ENCODE peak calls at places on chromosome 10, in five cellular contexts. N is body of pancreas, T is tibial artery, V is gastrocnemius medialis, F is stomach. Y is an unnamed sample.

GRCh38 chr10:1253476-1254353 is 197.5 kb downstream of the WDR37 start:
- DNase-seq in V (no peak), F (no peak), T (no peak), N (no peak), Y (no peak)

GRCh38 chr10:24858244-24858907 is 94.0 kb downstream of the PRTFDC1 start:
- DNase-seq in F (no peak), V (no peak), N (no peak), T (no peak), Y (no peak)

GRCh38 chr10:29980084-29980483 is 79.3 kb downstream of the JCAD start:
- DNase-seq in T (no peak), F (peak), N (peak), V (no peak), Y (peak)

GRCh38 chr10:90966146-90966545 is 45.3 kb upstream of the ANKRD1 start:
- DNase-seq in F (no peak), N (no peak), T (no peak), V (no peak), Y (no peak)

GRCh38 chr10:130341325-130341724 is 205.1 kb downstream of the GLRX3 start:
- DNase-seq in N (peak), F (no peak), V (no peak), T (no peak), Y (no peak)

GRCh38 chr10:114743552-114744231 is 77.9 kb upstream of the FHIP2A start:
- DNase-seq in V (no peak), T (no peak), N (no peak), F (no peak), Y (no peak)

GRCh38 chr10:3622427-3622826 is 162.6 kb downstream of the KLF6 start:
- DNase-seq in V (no peak), T (no peak), F (no peak), N (no peak), Y (no peak)

GRCh38 chr10:80152820-80153219 is 20.3 kb downstream of the PLAC9 start:
- DNase-seq in T (no peak), V (no peak), F (no peak), N (no peak), Y (no peak)

GRCh38 chr10:7984896-7985295 is 69.6 kb upstream of the GATA3 start:
- DNase-seq in N (no peak), F (no peak), V (no peak), T (no peak), Y (no peak)

GRCh38 chr10:99433378-99434020 is 3.1 kb upstream of the GOT1 start:
- DNase-seq in N (no peak), T (no peak), F (no peak), V (no peak), Y (no peak)

GRCh38 chr10:64430690-64431323 is 909.6 kb downstream of the REEP3 start:
- DNase-seq in N (no peak), V (no peak), F (no peak), T (no peak), Y (no peak)

GRCh38 chr10:74589226-74589673 is 237.2 kb upstream of the KAT6B start:
- DNase-seq in V (peak), F (peak), N (peak), T (peak), Y (peak)

GRCh38 chr10:11679946-11680345 is 62.2 kb upstream of the ECHDC3 start:
- DNase-seq in V (no peak), N (no peak), T (no peak), F (no peak), Y (no peak)

GRCh38 chr10:17066801-17067200 is 62.8 kb downstream of the CUBN start:
- DNase-seq in T (no peak), F (no peak), N (no peak), V (no peak), Y (no peak)

GRCh38 chr10:122265896-122266295 is 5.2 kb upstream of the BTBD16 start:
- DNase-seq in N (no peak), V (peak), T (no peak), F (no peak), Y (no peak)

GRCh38 chr10:46171661-46172060 is 115.1 kb upstream of the ANTXRL start:
- DNase-seq in T (no peak), V (no peak), N (no peak), F (no peak), Y (no peak)

GRCh38 chr10:78931333-78932083 is 137.3 kb upstream of the ZMIZ1 start:
- DNase-seq in V (peak), T (peak), F (peak), N (no peak), Y (peak)

GRCh38 chr10:17217661-17218306 is 10.3 kb upstream of the VIM start:
- DNase-seq in V (no peak), N (no peak), F (no peak), T (no peak), Y (no peak)

GRCh38 chr10:78953124-78954008 is 115.4 kb upstream of the ZMIZ1 start:
- DNase-seq in V (no peak), F (no peak), N (no peak), T (no peak), Y (no peak)

DNA sequence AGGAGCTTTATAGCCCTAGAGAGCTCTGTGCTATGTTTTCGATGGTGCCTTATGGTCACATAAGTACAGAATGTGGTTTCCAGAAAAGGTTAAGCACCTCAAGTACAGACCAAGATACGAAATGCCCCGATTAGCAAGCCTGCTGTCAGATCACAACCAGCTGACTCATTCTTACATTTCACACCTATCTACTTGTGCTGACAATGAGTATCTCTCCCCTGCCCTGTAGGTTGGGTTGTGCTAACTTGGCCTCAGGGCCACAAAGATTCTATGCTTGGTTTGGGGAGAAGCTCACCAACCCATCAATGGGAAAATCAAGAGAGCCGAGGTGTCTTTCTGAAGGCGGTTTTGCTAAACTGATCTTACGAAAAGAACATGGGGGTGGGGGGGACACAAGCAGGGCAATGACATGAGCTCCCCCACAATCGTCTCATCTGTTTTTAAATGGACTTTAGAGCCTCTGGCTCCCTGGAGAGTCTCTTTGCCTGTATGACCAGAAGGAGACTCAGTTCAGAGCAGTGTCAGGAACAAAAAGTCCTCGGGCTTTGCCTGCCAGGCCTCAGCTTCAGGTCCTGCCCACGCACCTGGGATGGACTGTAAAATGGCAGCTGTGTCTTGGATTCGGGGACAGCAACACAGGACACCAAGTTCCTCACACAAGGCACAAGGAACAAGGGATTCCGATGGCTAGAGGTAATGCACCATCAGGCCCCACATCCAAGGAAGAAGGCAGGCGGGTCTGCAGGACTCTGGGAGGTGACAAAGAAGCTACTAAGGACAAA is 55.1 kb downstream of the FAM53B start:
- DNase-seq in F (no peak), V (peak), T (no peak), N (no peak), Y (no peak)
- H3K27ac ChIP-seq in F (peak), V (peak), T (no peak), N (no peak), Y (peak)

DNA sequence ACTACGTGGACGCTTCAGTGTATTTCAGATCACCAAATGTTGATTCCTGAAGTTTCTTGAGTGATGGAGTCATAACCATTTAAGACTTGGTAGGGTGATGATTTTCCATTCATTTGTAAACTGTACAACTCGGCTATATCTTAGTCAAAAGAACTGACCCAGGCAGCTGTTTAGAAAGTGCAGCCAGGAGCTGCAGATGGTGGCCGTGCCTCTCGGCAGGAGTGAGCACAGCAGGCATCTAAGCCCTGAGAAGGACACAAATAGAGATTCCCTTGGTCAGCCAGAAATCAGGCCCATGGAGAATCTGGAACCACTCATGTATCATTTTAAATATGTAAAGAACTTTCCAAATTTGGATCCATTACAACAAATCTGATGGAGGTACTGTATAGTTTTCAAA is 177.0 kb upstream of the AKR1E2 start:
- DNase-seq in F (no peak), V (no peak), N (no peak), T (no peak), Y (no peak)
- H3K27ac ChIP-seq in F (no peak), V (peak), N (no peak), T (peak), Y (no peak)

GRCh38 chr10:88544140-88544870 is 38.8 kb downstream of the RNLS start:
- DNase-seq in T (no peak), F (no peak), V (no peak), N (no peak), Y (no peak)

GRCh38 chr10:88542522-88542921 is 40.6 kb downstream of the RNLS start:
- DNase-seq in N (no peak), V (no peak), T (no peak), F (no peak), Y (no peak)

GRCh38 chr10:88540355-88540754 is 42.8 kb downstream of the RNLS start:
- DNase-seq in T (no peak), F (no peak), V (no peak), N (no peak), Y (no peak)

GRCh38 chr10:88538038-88538437 is 45.1 kb downstream of the RNLS start:
- DNase-seq in T (no peak), F (no peak), N (no peak), V (no peak), Y (no peak)

DNA sequence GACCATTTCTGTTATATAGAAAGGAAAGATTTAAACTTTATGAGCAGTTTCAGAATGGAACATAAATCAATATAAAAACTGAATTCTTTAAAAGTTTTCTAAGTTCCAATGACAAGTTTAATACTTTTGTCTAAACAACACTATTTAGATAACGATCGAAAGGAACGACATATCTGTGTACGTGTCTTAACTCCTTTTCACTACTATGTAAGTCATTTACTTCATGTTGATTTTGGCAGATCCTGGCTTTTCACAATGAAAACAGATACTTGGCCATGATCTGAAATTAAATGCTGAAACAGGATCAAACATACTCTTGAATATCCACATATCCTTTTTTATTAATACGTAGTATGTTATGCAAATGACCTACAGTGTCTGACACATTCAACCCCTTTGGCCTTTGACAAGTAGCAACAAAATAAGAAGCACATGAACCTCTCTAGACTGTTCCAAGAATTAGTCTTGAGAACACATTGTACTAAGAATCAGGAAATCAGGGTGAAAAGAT is 41.9 kb downstream of the RNLS start:
- DNase-seq in N (no peak), V (no peak), F (no peak), T (no peak), Y (no peak)
- H3K27ac ChIP-seq in N (no peak), V (peak), F (peak), T (peak), Y (no peak)

GRCh38 chr10:33566001-33566400 is 231.5 kb upstream of the NRP1 start:
- DNase-seq in F (no peak), T (no peak), N (no peak), V (no peak), Y (no peak)
- H3K27ac ChIP-seq in F (no peak), T (no peak), N (no peak), V (no peak), Y (no peak)

DNA sequence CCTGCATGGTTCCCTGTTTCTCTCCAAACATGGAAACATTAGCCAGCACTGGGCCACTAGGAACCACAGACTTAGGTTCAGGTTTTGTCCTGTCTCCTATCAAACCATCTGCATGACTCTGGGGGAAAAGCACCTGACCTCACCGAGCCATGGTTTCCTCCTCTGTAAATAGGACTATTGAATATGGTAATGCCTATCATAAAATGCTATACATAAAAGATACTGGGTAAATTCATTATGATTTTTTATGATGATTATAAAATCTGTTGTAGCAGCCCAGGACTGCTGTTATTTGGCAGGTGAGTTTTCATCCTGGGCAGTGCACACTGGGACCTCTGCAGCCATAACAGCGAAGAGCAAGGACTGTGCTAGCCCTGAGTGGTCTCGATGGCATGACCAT is 131.8 kb downstream of the SH3PXD2A start:
- DNase-seq in F (no peak), T (no peak), N (no peak), V (no peak), Y (no peak)
- H3K27ac ChIP-seq in F (no peak), T (no peak), N (no peak), V (no peak), Y (no peak)

GRCh38 chr10:34956756-34957155 is 133.4 kb downstream of the CUL2 start:
- DNase-seq in T (no peak), F (no peak), N (no peak), V (no peak), Y (no peak)

GRCh38 chr10:34959786-34960185 is 130.4 kb downstream of the CUL2 start:
- DNase-seq in F (no peak), V (no peak), T (no peak), N (no peak), Y (no peak)

GRCh38 chr10:34959321-34959720 is 130.8 kb downstream of the CUL2 start:
- DNase-seq in N (no peak), T (no peak), F (no peak), V (no peak), Y (no peak)

GRCh38 chr10:34955391-34955790 is 134.8 kb downstream of the CUL2 start:
- DNase-seq in V (no peak), T (no peak), F (no peak), N (no peak), Y (no peak)

GRCh38 chr10:34957531-34957930 is 132.6 kb downstream of the CUL2 start:
- DNase-seq in F (no peak), T (no peak), N (no peak), V (no peak), Y (no peak)
- H3K27ac ChIP-seq in F (no peak), T (no peak), N (no peak), V (no peak), Y (no peak)

GRCh38 chr10:6458814-6459213 is 121.3 kb downstream of the PRKCQ start:
- DNase-seq in F (no peak), T (no peak), V (no peak), N (no peak), Y (no peak)

GRCh38 chr10:6460861-6461409 is 119.1 kb downstream of the PRKCQ start:
- DNase-seq in T (no peak), N (no peak), V (no peak), F (no peak), Y (no peak)

GRCh38 chr10:6457376-6457775 is 122.7 kb downstream of the PRKCQ start:
- DNase-seq in N (no peak), V (no peak), F (no peak), T (no peak), Y (no peak)

GRCh38 chr10:6455592-6455991 is 124.5 kb downstream of the PRKCQ start:
- DNase-seq in N (no peak), V (no peak), T (no peak), F (no peak), Y (no peak)

DNA sequence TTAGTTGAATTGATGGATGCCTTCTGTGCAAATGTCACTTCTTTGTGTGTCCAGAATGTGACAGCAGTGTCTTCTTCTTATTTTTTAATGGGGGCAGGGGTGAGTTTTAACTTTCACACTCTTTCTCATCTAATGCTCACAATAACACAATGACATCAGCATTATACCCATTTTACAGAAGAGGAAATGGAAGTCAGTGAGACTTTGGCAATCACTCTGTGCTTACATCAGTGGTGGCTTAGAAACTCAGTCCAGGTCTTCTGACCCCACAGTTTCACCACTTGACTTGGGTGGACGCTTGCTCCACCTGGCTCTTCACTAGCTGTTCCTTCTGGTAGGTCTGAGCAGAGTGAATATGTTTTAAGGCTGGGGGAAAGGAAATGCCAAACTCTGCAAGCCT is 124.0 kb downstream of the PRKCQ start:
- DNase-seq in T (no peak), V (no peak), F (no peak), N (no peak), Y (no peak)
- H3K27ac ChIP-seq in T (no peak), V (no peak), F (no peak), N (no peak), Y (no peak)

GRCh38 chr10:49184642-49185111 is 3.5 kb downstream of the TMEM273 start:
- DNase-seq in F (no peak), T (no peak), V (no peak), N (no peak), Y (no peak)

GRCh38 chr10:49183596-49184542 is 4.3 kb downstream of the TMEM273 start:
- DNase-seq in V (peak), F (peak), T (no peak), N (no peak), Y (no peak)

GRCh38 chr10:49179699-49180511 is 8.3 kb downstream of the TMEM273 start:
- DNase-seq in N (no peak), V (peak), T (peak), F (no peak), Y (no peak)

GRCh38 chr10:49185213-49185612 is 3.0 kb downstream of the TMEM273 start:
- DNase-seq in N (no peak), F (no peak), T (no peak), V (no peak), Y (no peak)

DNA sequence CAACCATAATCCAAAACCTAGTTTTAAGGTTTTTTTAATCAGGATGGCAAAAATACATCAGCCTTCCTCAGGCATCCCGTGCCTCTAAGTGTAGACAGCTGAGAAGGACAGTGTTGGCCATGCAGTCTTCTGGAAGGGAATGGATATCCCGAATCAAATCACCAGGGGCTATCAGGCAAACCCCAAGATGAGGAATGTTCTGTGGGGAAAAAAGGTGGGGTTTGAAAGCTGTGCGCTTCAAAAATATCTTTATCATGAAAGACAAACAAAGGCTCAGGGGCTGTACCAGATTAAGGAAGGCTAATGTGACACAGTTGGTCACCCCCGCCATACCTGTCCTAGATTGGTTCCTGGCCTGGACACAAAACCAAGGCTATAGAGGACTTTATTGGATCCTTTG is 5.4 kb downstream of the TMEM273 start:
- DNase-seq in T (no peak), N (no peak), F (no peak), V (no peak), Y (no peak)
- H3K27ac ChIP-seq in T (no peak), N (no peak), F (no peak), V (no peak), Y (no peak)

DNA sequence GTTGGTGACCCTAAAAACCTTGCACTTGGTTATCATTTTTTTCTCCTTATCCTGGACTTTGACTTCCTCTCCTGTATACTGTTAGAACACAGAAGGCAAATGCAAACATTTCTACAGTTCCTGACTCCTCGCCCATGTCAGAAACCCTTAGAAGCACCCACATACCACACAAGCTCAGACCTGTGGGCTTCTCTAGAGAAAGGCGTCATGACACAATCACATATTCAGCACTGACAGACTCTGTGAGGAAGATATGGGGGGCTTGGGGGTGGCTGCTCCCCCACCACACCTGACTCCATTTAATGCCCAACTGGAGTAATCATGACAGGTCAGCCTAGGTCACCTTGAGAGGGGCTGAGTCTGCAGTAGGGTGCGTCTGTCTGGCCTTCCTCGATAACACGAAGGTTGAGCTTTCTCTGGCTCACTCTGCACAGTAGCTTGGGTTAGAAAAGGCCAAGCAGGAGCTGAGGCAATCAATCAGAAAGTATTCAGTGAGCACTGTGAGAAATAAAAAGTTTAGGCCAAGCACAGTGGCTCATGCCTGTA is 50.9 kb downstream of the CCDC3 start:
- DNase-seq in V (no peak), T (no peak), N (no peak), F (no peak), Y (no peak)
- H3K27ac ChIP-seq in V (no peak), T (no peak), N (no peak), F (no peak), Y (no peak)

GRCh38 chr10:71242621-71243009 is 30.2 kb downstream of the UNC5B start:
- DNase-seq in V (no peak), N (no peak), F (no peak), T (no peak), Y (peak)
- H3K27ac ChIP-seq in V (no peak), N (no peak), F (no peak), T (peak), Y (peak)

Y was measured in heart right ventricle.